ENCODE peak calls at places on chromosomes 12 and 14, in eight cellular contexts. Q, F, I, L, H, K, B and W are unnamed samples.

GRCh38 chr14:103404032-103404918 is 19.1 kb downstream of the MARK3 start:
- DNase-seq in Q (no peak), F (no peak), I (no peak), L (no peak), H (no peak), K (no peak), B (no peak), W (no peak)

GRCh38 chr12:81573228-81573627 is 185.9 kb downstream of the PPFIA2 start:
- DNase-seq in Q (no peak), F (peak), I (no peak), L (no peak), H (no peak), K (no peak), B (no peak), W (no peak)

GRCh38 chr12:48925218-48925871 is at the start of gene FKBP11:
- DNase-seq in Q (no peak), F (peak), I (peak), L (no peak), H (no peak), K (no peak), B (peak), W (peak)

GRCh38 chr14:68466491-68466977 is 326.3 kb downstream of the ZFP36L1 start:
- DNase-seq in Q (no peak), F (peak), I (no peak), L (peak), H (peak), K (no peak), B (peak), W (peak)

GRCh38 chr12:106171117-106171750 is 32.5 kb upstream of the NUAK1 start:
- DNase-seq in Q (no peak), F (no peak), I (no peak), L (no peak), H (no peak), K (no peak), B (no peak), W (no peak)

GRCh38 chr12:75908961-75909699 is 122.4 kb downstream of the PHLDA1 start:
- DNase-seq in Q (no peak), F (peak), I (peak), L (no peak), H (peak), K (peak), B (peak), W (peak)

GRCh38 chr12:33322519-33322918 is 117.1 kb downstream of the SYT10 start:
- DNase-seq in Q (no peak), F (no peak), I (no peak), L (no peak), H (peak), K (no peak), B (peak), W (peak)

GRCh38 chr12:26153421-26154154 is 28.8 kb upstream of the BHLHE41 start:
- DNase-seq in Q (no peak), F (peak), I (no peak), L (peak), H (peak), K (peak), B (peak), W (peak)

GRCh38 chr12:111327474-111327873 is 41.4 kb downstream of the PHETA1 start:
- DNase-seq in Q (no peak), F (no peak), I (no peak), L (no peak), H (no peak), K (no peak), B (no peak), W (no peak)

GRCh38 chr12:74349925-74350324 is 187.7 kb upstream of the ATXN7L3B start:
- DNase-seq in Q (no peak), F (peak), I (no peak), L (peak), H (peak), K (no peak), B (no peak), W (peak)

GRCh38 chr12:130031571-130032189 is 127.9 kb upstream of the TMEM132D start:
- DNase-seq in Q (no peak), F (no peak), I (no peak), L (no peak), H (peak), K (no peak), B (peak), W (peak)

GRCh38 chr12:63889721-63890509 is 45.4 kb downstream of the SRGAP1 start:
- DNase-seq in Q (no peak), F (no peak), I (no peak), L (no peak), H (no peak), K (no peak), B (no peak), W (no peak)

GRCh38 chr12:3988519-3989217 is 115.5 kb upstream of the PARP11 start:
- DNase-seq in Q (no peak), F (no peak), I (no peak), L (no peak), H (no peak), K (no peak), B (no peak), W (no peak)

GRCh38 chr12:3630111-3630510 is 122.8 kb downstream of the CRACR2A start:
- DNase-seq in Q (no peak), F (no peak), I (no peak), L (no peak), H (no peak), K (no peak), B (no peak), W (no peak)

GRCh38 chr12:6187948-6188793 is 12.0 kb upstream of the CD9 start:
- DNase-seq in Q (no peak), F (no peak), I (no peak), L (no peak), H (no peak), K (no peak), B (no peak), W (no peak)